ENCODE peak calls at places on chromosomes 12 and 14, in six cellular contexts. One of them, this sample, is unnamed.

GRCh38 chr12:67161322-67161918 is 107.7 kb upstream of the CAND1 start:
- DNase-seq in testis: peak; percentile 63
- DNase-seq in fibroblast of the aortic adventitia: peak; percentile 47
- DNase-seq in heart right ventricle: peak; percentile 5
- DNase-seq in fibroblast of pulmonary artery: peak; percentile 50
- DNase-seq in endodermal cell: peak; percentile 82
- DNase-seq in this sample: peak; percentile 27

GRCh38 chr12:127620956-127621355 is 646.0 kb upstream of the TMEM132C start:
- DNase-seq in testis: no peak
- DNase-seq in fibroblast of the aortic adventitia: no peak
- DNase-seq in heart right ventricle: no peak
- DNase-seq in fibroblast of pulmonary artery: no peak
- DNase-seq in endodermal cell: no peak
- DNase-seq in this sample: no peak

GRCh38 chr14:29896354-29896768 is 31.3 kb downstream of the PRKD1 start:
- DNase-seq in testis: no peak
- DNase-seq in fibroblast of the aortic adventitia: no peak
- DNase-seq in heart right ventricle: no peak
- DNase-seq in fibroblast of pulmonary artery: no peak
- DNase-seq in endodermal cell: no peak
- DNase-seq in this sample: no peak

GRCh38 chr14:96929969-96930368 is 132.8 kb downstream of the VRK1 start:
- DNase-seq in testis: no peak
- DNase-seq in fibroblast of the aortic adventitia: no peak
- DNase-seq in heart right ventricle: peak; percentile 13
- DNase-seq in fibroblast of pulmonary artery: no peak
- DNase-seq in endodermal cell: no peak
- DNase-seq in this sample: no peak

GRCh38 chr12:45322810-45323209 is 106.9 kb downstream of the ANO6 start:
- DNase-seq in testis: no peak
- DNase-seq in fibroblast of the aortic adventitia: no peak
- DNase-seq in heart right ventricle: no peak
- DNase-seq in fibroblast of pulmonary artery: peak; percentile 46
- DNase-seq in endodermal cell: no peak
- DNase-seq in this sample: no peak

GRCh38 chr14:74568380-74568649 is 43.7 kb downstream of the LTBP2 start:
- DNase-seq in testis: no peak
- DNase-seq in fibroblast of the aortic adventitia: no peak
- DNase-seq in heart right ventricle: no peak
- DNase-seq in fibroblast of pulmonary artery: no peak
- DNase-seq in endodermal cell: no peak
- DNase-seq in this sample: no peak

GRCh38 chr12:57816855-57817151 is 1.7 kb downstream of the AVIL start:
- DNase-seq in testis: peak; percentile 56
- DNase-seq in fibroblast of the aortic adventitia: peak; percentile 39
- DNase-seq in heart right ventricle: peak; percentile 65
- DNase-seq in fibroblast of pulmonary artery: peak; percentile 80
- DNase-seq in endodermal cell: no peak
- DNase-seq in this sample: no peak

GRCh38 chr12:65779091-65779642 is 45.1 kb upstream of the HMGA2 start:
- DNase-seq in testis: no peak
- DNase-seq in fibroblast of the aortic adventitia: peak; percentile 69
- DNase-seq in heart right ventricle: no peak
- DNase-seq in fibroblast of pulmonary artery: peak; percentile 75
- DNase-seq in endodermal cell: no peak
- DNase-seq in this sample: peak; percentile 43

GRCh38 chr12:89454080-89454848 is 70.3 kb downstream of the GALNT4 start:
- DNase-seq in testis: no peak
- DNase-seq in fibroblast of the aortic adventitia: peak; percentile 34
- DNase-seq in heart right ventricle: peak; percentile 25
- DNase-seq in fibroblast of pulmonary artery: peak; percentile 44
- DNase-seq in endodermal cell: peak; percentile 77
- DNase-seq in this sample: no peak

GRCh38 chr14:89284368-89285058 is 132.5 kb downstream of the FOXN3 start:
- DNase-seq in testis: no peak
- DNase-seq in fibroblast of the aortic adventitia: peak; percentile 92
- DNase-seq in heart right ventricle: no peak
- DNase-seq in fibroblast of pulmonary artery: peak; percentile 14
- DNase-seq in endodermal cell: no peak
- DNase-seq in this sample: peak; percentile 82

GRCh38 chr14:81406863-81407262 is 6.7 kb upstream of the STON2 start:
- DNase-seq in testis: peak; percentile 32
- DNase-seq in fibroblast of the aortic adventitia: peak; percentile 27
- DNase-seq in heart right ventricle: no peak
- DNase-seq in fibroblast of pulmonary artery: peak; percentile 23
- DNase-seq in endodermal cell: no peak
- DNase-seq in this sample: peak; percentile 84

GRCh38 chr12:131087991-131088700 is 134.4 kb downstream of the ADGRD1 start:
- DNase-seq in testis: peak; percentile 25
- DNase-seq in fibroblast of the aortic adventitia: no peak
- DNase-seq in heart right ventricle: no peak
- DNase-seq in fibroblast of pulmonary artery: no peak
- DNase-seq in endodermal cell: peak; percentile 39
- DNase-seq in this sample: no peak

GRCh38 chr12:114393569-114393968 is 12.4 kb downstream of the TBX5 start:
- DNase-seq in testis: no peak
- DNase-seq in fibroblast of the aortic adventitia: no peak
- DNase-seq in heart right ventricle: no peak
- DNase-seq in fibroblast of pulmonary artery: no peak
- DNase-seq in endodermal cell: peak; percentile 64
- DNase-seq in this sample: no peak

GRCh38 chr14:61566537-61567225 is 128.6 kb upstream of the HIF1A start:
- DNase-seq in testis: no peak
- DNase-seq in fibroblast of the aortic adventitia: peak; percentile 84
- DNase-seq in heart right ventricle: no peak
- DNase-seq in fibroblast of pulmonary artery: peak; percentile 71
- DNase-seq in endodermal cell: no peak
- DNase-seq in this sample: peak; percentile 74

GRCh38 chr14:53967606-53968005 is 11.0 kb upstream of the BMP4 start:
- DNase-seq in testis: no peak
- DNase-seq in fibroblast of the aortic adventitia: no peak
- DNase-seq in heart right ventricle: no peak
- DNase-seq in fibroblast of pulmonary artery: no peak
- DNase-seq in endodermal cell: no peak
- DNase-seq in this sample: no peak

DNA sequence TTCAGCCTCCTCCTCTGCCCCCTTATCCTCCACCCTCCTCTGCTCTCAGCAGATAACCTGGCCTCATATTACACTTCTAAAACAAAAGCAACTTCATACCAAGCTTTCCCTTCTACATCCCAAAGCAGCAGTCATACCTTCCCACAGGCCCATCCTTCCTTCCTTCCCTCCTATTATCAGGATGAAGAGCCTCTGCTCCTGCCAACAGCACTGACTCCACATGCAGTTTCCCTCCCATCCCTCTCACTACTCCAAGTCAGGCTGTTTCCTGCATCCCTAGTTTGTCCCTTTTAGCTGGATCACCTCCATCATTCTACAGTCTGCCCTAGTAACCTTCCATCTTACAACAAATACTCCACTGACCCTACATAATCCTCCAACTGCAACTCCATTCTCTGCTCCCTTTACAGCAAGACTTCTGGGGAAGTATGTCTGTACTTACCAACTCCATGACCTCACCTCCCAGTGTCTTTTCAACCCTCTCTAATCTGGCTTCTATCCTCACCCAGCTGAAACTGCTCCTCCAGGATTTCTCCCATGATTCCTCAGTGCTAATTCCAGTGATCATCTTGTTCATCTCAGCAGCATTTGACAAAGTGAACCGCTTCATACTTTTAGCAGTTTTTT is 4.9 kb upstream of the YEATS4 start:
- DNase-seq in testis: no peak
- DNase-seq in fibroblast of the aortic adventitia: peak; percentile 6
- DNase-seq in heart right ventricle: no peak
- DNase-seq in fibroblast of pulmonary artery: no peak
- DNase-seq in endodermal cell: peak; percentile 58
- DNase-seq in this sample: no peak
- H3K4me3 ChIP-seq in testis: no peak overlapping the region
- H3K4me3 ChIP-seq in fibroblast of the aortic adventitia: no peak overlapping the region
- H3K4me3 ChIP-seq in heart right ventricle: no peak overlapping the region
- H3K4me3 ChIP-seq in fibroblast of pulmonary artery: no peak overlapping the region
- H3K4me3 ChIP-seq in endodermal cell: no peak overlapping the region
- H3K4me3 ChIP-seq in this sample: no peak overlapping the region

GRCh38 chr14:101830271-101830670 is 68.8 kb downstream of the PPP2R5C start:
- DNase-seq in testis: no peak
- DNase-seq in fibroblast of the aortic adventitia: no peak
- DNase-seq in heart right ventricle: no peak
- DNase-seq in fibroblast of pulmonary artery: no peak
- DNase-seq in endodermal cell: no peak
- DNase-seq in this sample: no peak

GRCh38 chr14:101827286-101827685 is 65.8 kb downstream of the PPP2R5C start:
- DNase-seq in testis: no peak
- DNase-seq in fibroblast of the aortic adventitia: no peak
- DNase-seq in heart right ventricle: no peak
- DNase-seq in fibroblast of pulmonary artery: no peak
- DNase-seq in endodermal cell: no peak
- DNase-seq in this sample: no peak

GRCh38 chr14:101826359-101826758 is 64.8 kb downstream of the PPP2R5C start:
- DNase-seq in testis: no peak
- DNase-seq in fibroblast of the aortic adventitia: no peak
- DNase-seq in heart right ventricle: no peak
- DNase-seq in fibroblast of pulmonary artery: no peak
- DNase-seq in endodermal cell: no peak
- DNase-seq in this sample: no peak

GRCh38 chr14:101825797-101826196 is 64.3 kb downstream of the PPP2R5C start:
- DNase-seq in testis: no peak
- DNase-seq in fibroblast of the aortic adventitia: no peak
- DNase-seq in heart right ventricle: no peak
- DNase-seq in fibroblast of pulmonary artery: no peak
- DNase-seq in endodermal cell: no peak
- DNase-seq in this sample: no peak

GRCh38 chr14:101828038-101828437 is 66.5 kb downstream of the PPP2R5C start:
- DNase-seq in testis: no peak
- DNase-seq in fibroblast of the aortic adventitia: peak; percentile 48
- DNase-seq in heart right ventricle: no peak
- DNase-seq in fibroblast of pulmonary artery: peak; percentile 40
- DNase-seq in endodermal cell: no peak
- DNase-seq in this sample: no peak
- TF ChIP-seq CTCF in testis: no peak
- TF ChIP-seq CTCF in fibroblast of the aortic adventitia: no peak
- TF ChIP-seq CTCF in heart right ventricle: no peak
- TF ChIP-seq CTCF in fibroblast of pulmonary artery: no peak
- TF ChIP-seq CTCF in endodermal cell: no peak
- TF ChIP-seq CTCF in this sample: no peak

GRCh38 chr14:32620303-32620702 is 291.2 kb downstream of the AKAP6 start:
- DNase-seq in testis: no peak
- DNase-seq in fibroblast of the aortic adventitia: no peak
- DNase-seq in heart right ventricle: no peak
- DNase-seq in fibroblast of pulmonary artery: no peak
- DNase-seq in endodermal cell: no peak
- DNase-seq in this sample: no peak
- H3K4me3 ChIP-seq in testis: no peak overlapping the region
- H3K4me3 ChIP-seq in fibroblast of the aortic adventitia: no peak overlapping the region
- H3K4me3 ChIP-seq in heart right ventricle: no peak overlapping the region
- H3K4me3 ChIP-seq in fibroblast of pulmonary artery: no peak overlapping the region
- H3K4me3 ChIP-seq in endodermal cell: no peak overlapping the region
- H3K4me3 ChIP-seq in this sample: no peak overlapping the region

GRCh38 chr12:2733493-2734252 is 61.1 kb upstream of the FKBP4 start:
- DNase-seq in testis: no peak
- DNase-seq in fibroblast of the aortic adventitia: no peak
- DNase-seq in heart right ventricle: no peak
- DNase-seq in fibroblast of pulmonary artery: no peak
- DNase-seq in endodermal cell: no peak
- DNase-seq in this sample: no peak
- TF ChIP-seq CTCF in testis: no peak
- TF ChIP-seq CTCF in fibroblast of the aortic adventitia: no peak
- TF ChIP-seq CTCF in heart right ventricle: no peak
- TF ChIP-seq CTCF in fibroblast of pulmonary artery: no peak
- TF ChIP-seq CTCF in endodermal cell: peak; percentile 69
- TF ChIP-seq CTCF in this sample: no peak